ENCODE peak calls at places on chromosomes 11 and 22, in four cellular contexts. One of them, this sample, is unnamed.

GRCh38 chr11:66863428-66864125 is 6.7 kb downstream of the LRFN4 start:
- DNase-seq in stomach: no peak
- DNase-seq in testis: no peak
- DNase-seq in prostate gland: no peak
- DNase-seq in this sample: no peak

GRCh38 chr11:108093128-108093904 is 28.1 kb upstream of the ACAT1 start:
- DNase-seq in stomach: no peak
- DNase-seq in testis: no peak
- DNase-seq in prostate gland: peak
- DNase-seq in this sample: no peak

GRCh38 chr22:46060292-46061123 is 83.5 kb upstream of the WNT7B start:
- DNase-seq in stomach: peak
- DNase-seq in testis: peak
- DNase-seq in prostate gland: no peak
- DNase-seq in this sample: no peak

GRCh38 chr11:112538529-112538928 is 277.9 kb upstream of the PLET1 start:
- DNase-seq in stomach: no peak
- DNase-seq in testis: no peak
- DNase-seq in prostate gland: no peak
- DNase-seq in this sample: no peak

GRCh38 chr22:37435970-37436603 is 8.8 kb upstream of the ELFN2 start:
- DNase-seq in stomach: no peak
- DNase-seq in testis: no peak
- DNase-seq in prostate gland: no peak
- DNase-seq in this sample: no peak

GRCh38 chr11:11056749-11057471 is 199.1 kb upstream of the ZBED5 start:
- DNase-seq in stomach: no peak
- DNase-seq in testis: no peak
- DNase-seq in prostate gland: no peak
- DNase-seq in this sample: no peak

GRCh38 chr22:20615021-20615420 is 107.6 kb downstream of the MED15 start:
- DNase-seq in stomach: no peak
- DNase-seq in testis: no peak
- DNase-seq in prostate gland: no peak
- DNase-seq in this sample: no peak

GRCh38 chr11:116835791-116836647 is 1.4 kb downstream of the APOA1 start:
- DNase-seq in stomach: peak
- DNase-seq in testis: peak
- DNase-seq in prostate gland: peak
- DNase-seq in this sample: no peak

GRCh38 chr11:107591098-107591445 is at the start of gene ELMOD1:
- DNase-seq in stomach: no peak
- DNase-seq in testis: peak
- DNase-seq in prostate gland: no peak
- DNase-seq in this sample: no peak

GRCh38 chr11:45180888-45181594 is 34.6 kb downstream of the PRDM11 start:
- DNase-seq in stomach: peak
- DNase-seq in testis: peak
- DNase-seq in prostate gland: peak
- DNase-seq in this sample: no peak

GRCh38 chr11:35893796-35894475 is 49.9 kb upstream of the LDLRAD3 start:
- DNase-seq in stomach: no peak
- DNase-seq in testis: no peak
- DNase-seq in prostate gland: peak
- DNase-seq in this sample: no peak

GRCh38 chr22:44263547-44263946 is 49.2 kb downstream of the SHISAL1 start:
- DNase-seq in stomach: no peak
- DNase-seq in testis: no peak
- DNase-seq in prostate gland: no peak
- DNase-seq in this sample: no peak

GRCh38 chr11:89293966-89294679 is 116.4 kb downstream of the TYR start:
- DNase-seq in stomach: no peak
- DNase-seq in testis: peak
- DNase-seq in prostate gland: no peak
- DNase-seq in this sample: no peak

GRCh38 chr11:123407124-123407995 is 22.7 kb upstream of the GRAMD1B start:
- DNase-seq in stomach: peak
- DNase-seq in testis: peak
- DNase-seq in prostate gland: peak
- DNase-seq in this sample: no peak
- H3K4me3 ChIP-seq in stomach: no peak
- H3K4me3 ChIP-seq in testis: no peak
- H3K4me3 ChIP-seq in prostate gland: no peak
- H3K4me3 ChIP-seq in this sample: no peak

DNA sequence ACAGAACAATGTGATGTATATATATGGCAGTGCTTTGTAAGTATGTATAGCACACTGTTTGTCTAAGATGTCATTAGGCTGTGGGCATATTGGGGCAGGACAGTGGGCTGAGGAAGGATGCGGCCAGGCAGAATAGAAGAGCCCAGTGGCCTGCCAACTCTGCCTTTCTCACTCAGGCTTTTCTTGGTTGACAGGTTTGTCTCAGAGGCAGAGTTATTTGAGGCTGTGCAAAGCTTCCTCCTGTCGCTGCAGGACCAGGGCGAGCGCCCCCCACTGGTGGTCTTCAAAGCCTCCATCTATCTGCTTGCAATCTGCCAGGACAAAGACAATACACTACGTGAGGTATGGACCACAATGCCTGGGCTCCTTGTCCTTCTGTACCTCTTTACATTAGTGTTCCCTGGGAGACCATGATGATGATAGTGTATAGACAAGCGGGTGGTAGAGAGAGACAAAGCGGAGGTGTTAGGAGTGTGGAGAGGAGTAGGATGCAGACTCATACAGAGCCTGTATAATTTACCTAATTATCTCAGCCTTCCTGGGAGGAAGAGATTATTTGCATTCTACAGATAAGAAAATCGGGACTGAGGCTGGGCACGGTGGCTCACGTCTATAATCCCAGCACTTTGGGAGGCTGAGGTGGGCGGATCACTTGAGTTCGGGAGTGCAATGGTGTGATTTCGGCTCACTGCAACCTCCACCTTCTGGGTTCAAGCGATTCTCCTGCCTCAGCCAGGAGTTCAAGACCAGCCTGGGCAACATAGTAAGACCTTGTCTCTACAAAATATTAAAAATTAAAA is 37.3 kb upstream of the CCDC134 start:
- DNase-seq in stomach: no peak
- DNase-seq in testis: no peak
- DNase-seq in prostate gland: peak
- DNase-seq in this sample: no peak
- TF ChIP-seq CTCF in stomach: no peak
- TF ChIP-seq CTCF in testis: no peak
- TF ChIP-seq CTCF in prostate gland: peak
- TF ChIP-seq CTCF in this sample: no peak

DNA sequence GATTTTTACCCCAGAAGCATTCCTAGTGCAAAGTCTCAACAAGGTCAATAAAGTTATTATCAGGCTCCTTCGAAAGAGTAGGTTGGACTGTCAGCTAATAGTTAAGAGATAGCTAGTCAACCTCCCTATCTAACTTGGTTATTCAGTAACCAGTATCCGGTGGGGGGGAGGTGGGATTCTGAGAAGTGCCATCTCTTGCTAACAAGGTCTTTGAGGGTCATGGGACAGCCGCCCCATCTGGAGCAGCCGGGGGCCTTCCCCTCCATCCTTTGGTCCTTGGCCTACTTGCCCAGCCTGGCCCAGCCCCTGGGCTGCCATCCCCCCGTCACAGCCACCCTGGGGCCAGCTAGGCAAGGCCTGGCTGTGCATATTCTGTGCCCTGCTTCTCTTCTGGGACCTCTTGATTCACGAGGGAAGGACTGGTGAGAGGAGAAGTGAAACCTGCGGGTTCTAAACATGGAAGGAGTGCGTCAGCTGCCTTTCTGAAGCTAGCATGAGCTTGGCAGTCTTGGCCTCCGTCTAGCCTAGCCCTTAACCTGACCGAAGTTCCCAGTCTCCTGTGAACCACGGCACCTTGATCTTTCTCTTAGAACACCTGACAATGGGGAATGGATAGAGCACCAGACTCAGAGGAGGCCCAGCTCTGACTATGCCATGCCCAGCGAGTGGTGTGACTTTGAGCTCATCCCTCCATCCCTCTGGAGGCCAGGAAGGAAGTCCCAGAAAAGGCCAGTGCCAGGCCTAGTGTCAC is 9.3 kb downstream of the SLC37A2 start:
- DNase-seq in stomach: no peak
- DNase-seq in testis: no peak
- DNase-seq in prostate gland: no peak
- DNase-seq in this sample: no peak
- TF ChIP-seq POLR2A in stomach: no peak
- TF ChIP-seq POLR2A in testis: no peak
- TF ChIP-seq POLR2A in prostate gland: no peak
- TF ChIP-seq POLR2A in this sample: no peak

GRCh38 chr11:64711138-64711943 is 11.7 kb downstream of the NRXN2 start:
- DNase-seq in stomach: no peak
- DNase-seq in testis: peak
- DNase-seq in prostate gland: no peak
- DNase-seq in this sample: no peak
- H3K4me3 ChIP-seq in stomach: no peak
- H3K4me3 ChIP-seq in testis: peak
- H3K4me3 ChIP-seq in prostate gland: no peak
- H3K4me3 ChIP-seq in this sample: no peak

DNA sequence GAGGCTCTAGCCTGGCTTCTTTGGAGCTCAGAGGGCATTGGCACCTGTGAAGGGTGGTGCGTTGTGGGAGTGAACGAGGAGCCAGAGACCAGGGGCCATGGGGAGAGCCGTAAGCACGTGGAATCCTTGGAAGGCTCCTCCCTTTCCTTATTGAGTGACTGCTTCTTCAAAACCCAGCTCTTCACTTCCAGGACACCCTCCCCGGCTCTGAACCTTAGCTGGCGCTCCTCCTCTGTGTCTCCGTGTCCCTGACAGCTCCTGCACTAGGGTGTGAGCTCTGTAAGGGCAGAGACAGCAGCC is 26.3 kb downstream of the POLR3H start:
- DNase-seq in stomach: no peak
- DNase-seq in testis: no peak
- DNase-seq in prostate gland: no peak
- DNase-seq in this sample: no peak
- TF ChIP-seq CTCF in stomach: no peak
- TF ChIP-seq CTCF in testis: no peak
- TF ChIP-seq CTCF in prostate gland: peak
- TF ChIP-seq CTCF in this sample: no peak

GRCh38 chr11:130314749-130315285 is at the start of gene ZBTB44:
- DNase-seq in stomach: peak
- DNase-seq in testis: peak
- DNase-seq in prostate gland: peak
- DNase-seq in this sample: peak
- TF ChIP-seq POLR2A in stomach: no peak
- TF ChIP-seq POLR2A in testis: no peak
- TF ChIP-seq POLR2A in prostate gland: peak
- TF ChIP-seq POLR2A in this sample: no peak

GRCh38 chr22:38704568-38705234 is 1.0 kb upstream of the GTPBP1 start:
- DNase-seq in stomach: no peak
- DNase-seq in testis: no peak
- DNase-seq in prostate gland: no peak
- DNase-seq in this sample: no peak
- H3K4me3 ChIP-seq in stomach: peak
- H3K4me3 ChIP-seq in testis: peak
- H3K4me3 ChIP-seq in prostate gland: peak
- H3K4me3 ChIP-seq in this sample: peak

DNA sequence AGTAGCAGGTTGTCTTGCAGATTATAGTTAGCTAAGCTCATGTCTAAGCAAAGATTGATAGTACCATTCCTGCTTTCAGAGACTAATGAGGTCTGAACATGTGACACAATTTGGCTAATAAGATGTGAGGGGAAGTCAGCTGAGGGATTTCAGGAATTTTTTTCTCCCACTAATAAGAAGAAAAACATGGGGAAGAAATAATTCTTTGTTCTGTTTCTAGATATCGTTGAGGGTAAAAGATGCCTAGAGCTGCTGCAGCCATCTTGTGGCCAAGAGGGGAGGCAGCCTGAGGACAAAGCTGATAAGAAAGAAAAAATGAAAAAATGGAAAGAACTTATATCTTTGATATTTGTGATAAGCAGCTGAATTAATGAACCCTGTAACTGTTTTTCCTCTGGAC is 1334.4 kb downstream of the LRRC4C start:
- DNase-seq in stomach: no peak
- DNase-seq in testis: peak
- DNase-seq in prostate gland: no peak
- DNase-seq in this sample: no peak
- TF ChIP-seq CTCF in stomach: no peak
- TF ChIP-seq CTCF in testis: no peak
- TF ChIP-seq CTCF in prostate gland: no peak
- TF ChIP-seq CTCF in this sample: no peak

DNA sequence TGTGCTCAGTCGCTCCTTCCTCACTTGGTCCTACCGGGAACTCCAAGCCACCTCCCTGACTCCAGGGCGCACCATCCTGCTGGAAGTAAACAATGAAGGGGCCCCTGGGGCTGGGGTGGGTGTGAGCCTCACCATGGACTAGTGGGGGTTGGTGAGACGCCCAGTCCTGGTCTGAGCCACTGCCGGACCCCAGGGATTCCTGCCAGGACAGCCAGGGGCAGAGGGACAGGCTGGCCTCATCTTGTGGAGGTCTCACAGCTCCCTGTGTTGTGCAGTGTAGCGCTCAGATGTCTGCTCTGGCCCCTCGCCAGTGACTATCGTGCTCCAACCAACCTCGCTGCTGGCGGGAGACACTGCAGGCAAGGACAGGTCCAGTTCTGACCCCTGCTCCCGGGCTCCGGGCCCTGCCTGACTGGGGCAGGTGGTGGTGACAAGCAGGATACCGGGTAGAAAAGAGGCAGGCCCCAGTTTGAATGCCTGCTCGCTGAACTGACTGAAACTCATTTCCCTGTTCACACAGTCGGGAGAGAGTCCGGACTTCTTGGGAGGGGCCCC is 1021.4 kb downstream of the BRD1 start:
- DNase-seq in stomach: no peak
- DNase-seq in testis: no peak
- DNase-seq in prostate gland: no peak
- DNase-seq in this sample: no peak
- TF ChIP-seq POLR2A in stomach: no peak
- TF ChIP-seq POLR2A in testis: no peak
- TF ChIP-seq POLR2A in prostate gland: no peak
- TF ChIP-seq POLR2A in this sample: no peak